ENCODE peak calls at places on chromosomes 3 and 15, in seven cellular contexts. W is AG09309, U is psoas muscle, K is uterus, Y is PC-3, P is A549, V is GM10248. H is an unnamed sample.

GRCh38 chr15:98501192-98501591 is 147.1 kb upstream of the IGF1R start:
- DNase-seq in U (no peak), W (no peak), K (no peak), Y (no peak), V (no peak), P (no peak), H (no peak)

GRCh38 chr3:12993022-12993622 is 80.1 kb downstream of the IQSEC1 start:
- DNase-seq in V (no peak), W (no peak), K (no peak), Y (peak; percentile 23), U (no peak), P (peak; percentile 37), H (no peak)

GRCh38 chr3:14555835-14556234 is 15.7 kb upstream of the GRIP2 start:
- DNase-seq in Y (no peak), U (peak; percentile 52), W (no peak), K (no peak), V (no peak), P (no peak), H (no peak)

GRCh38 chr3:27221264-27221932 is 147.8 kb downstream of the NEK10 start:
- DNase-seq in W (no peak), V (no peak), K (no peak), Y (no peak), U (no peak), P (no peak), H (no peak)

GRCh38 chr3:181103605-181104004 is 114.1 kb upstream of the DNAJC19 start:
- DNase-seq in W (no peak), U (no peak), Y (peak; percentile 50), V (no peak), K (no peak), P (no peak), H (no peak)

GRCh38 chr3:58434990-58435389 is 1.4 kb upstream of the PDHB start:
- DNase-seq in V (no peak), Y (peak; percentile 44), W (peak; percentile 57), P (no peak), K (no peak), U (no peak), H (no peak)

GRCh38 chr15:55060831-55061230 is 135.9 kb downstream of the RSL24D1 start:
- DNase-seq in P (no peak), V (no peak), K (no peak), U (no peak), Y (no peak), W (no peak), H (no peak)

GRCh38 chr3:122857019-122857418 is 62.1 kb downstream of the SLC49A4 start:
- DNase-seq in Y (no peak), K (no peak), U (no peak), V (peak; percentile 18), W (peak; percentile 31), P (no peak), H (no peak)

GRCh38 chr15:96162322-96162721 is 168.2 kb upstream of the NR2F2 start:
- DNase-seq in W (no peak), V (no peak), Y (no peak), U (no peak), P (no peak), K (no peak), H (no peak)

GRCh38 chr3:16633948-16634347 is 28.7 kb upstream of the DAZL start:
- DNase-seq in Y (no peak), K (no peak), U (no peak), W (no peak), V (peak; percentile 23), P (no peak), H (peak; percentile 25)

GRCh38 chr3:124202754-124203153 is 210.8 kb upstream of the ROPN1 start:
- DNase-seq in U (peak; percentile 55), W (no peak), V (no peak), K (peak; percentile 72), P (no peak), Y (no peak), H (no peak)

GRCh38 chr3:129490273-129490675 is 38.2 kb upstream of the RHO start:
- DNase-seq in U (peak; percentile 81), W (peak; percentile 84), P (peak; percentile 83), Y (peak; percentile 75), V (peak; percentile 83), K (peak; percentile 90), H (peak; percentile 79)

GRCh38 chr3:172224560-172225214 is 185.3 kb downstream of the FNDC3B start:
- DNase-seq in U (no peak), Y (no peak), P (no peak), K (no peak), W (no peak), V (no peak), H (no peak)

GRCh38 chr15:33810806-33811205 is 157.5 kb upstream of the CHRM5 start:
- DNase-seq in U (no peak), Y (no peak), W (no peak), K (no peak), V (no peak), P (no peak), H (no peak)

GRCh38 chr3:173502983-173503568 is 105.5 kb downstream of the NLGN1 start:
- DNase-seq in P (no peak), K (no peak), Y (no peak), W (peak; percentile 37), U (no peak), V (no peak), H (no peak)

GRCh38 chr3:193812791-193813505 is 219.9 kb downstream of the OPA1 start:
- DNase-seq in Y (no peak), V (no peak), U (no peak), W (no peak), P (no peak), K (no peak), H (no peak)

GRCh38 chr15:44633603-44634002 is 29.9 kb downstream of the SPG11 start:
- DNase-seq in U (no peak), Y (peak; percentile 26), P (no peak), V (no peak), W (peak; percentile 24), K (no peak), H (no peak)

GRCh38 chr15:101020945-101021344 is 101.8 kb downstream of the LRRK1 start:
- DNase-seq in U (no peak), V (no peak), K (peak; percentile 10), W (no peak), Y (no peak), P (no peak), H (no peak)

GRCh38 chr15:30985081-30985531 is 6.3 kb downstream of the MTMR10 start:
- DNase-seq in K (no peak), V (no peak), P (no peak), W (no peak), Y (no peak), U (no peak), H (no peak)

GRCh38 chr3:9669720-9670432 is 20.6 kb downstream of the MTMR14 start:
- DNase-seq in U (no peak), V (no peak), W (no peak), K (no peak), P (no peak), Y (no peak), H (no peak)

DNA sequence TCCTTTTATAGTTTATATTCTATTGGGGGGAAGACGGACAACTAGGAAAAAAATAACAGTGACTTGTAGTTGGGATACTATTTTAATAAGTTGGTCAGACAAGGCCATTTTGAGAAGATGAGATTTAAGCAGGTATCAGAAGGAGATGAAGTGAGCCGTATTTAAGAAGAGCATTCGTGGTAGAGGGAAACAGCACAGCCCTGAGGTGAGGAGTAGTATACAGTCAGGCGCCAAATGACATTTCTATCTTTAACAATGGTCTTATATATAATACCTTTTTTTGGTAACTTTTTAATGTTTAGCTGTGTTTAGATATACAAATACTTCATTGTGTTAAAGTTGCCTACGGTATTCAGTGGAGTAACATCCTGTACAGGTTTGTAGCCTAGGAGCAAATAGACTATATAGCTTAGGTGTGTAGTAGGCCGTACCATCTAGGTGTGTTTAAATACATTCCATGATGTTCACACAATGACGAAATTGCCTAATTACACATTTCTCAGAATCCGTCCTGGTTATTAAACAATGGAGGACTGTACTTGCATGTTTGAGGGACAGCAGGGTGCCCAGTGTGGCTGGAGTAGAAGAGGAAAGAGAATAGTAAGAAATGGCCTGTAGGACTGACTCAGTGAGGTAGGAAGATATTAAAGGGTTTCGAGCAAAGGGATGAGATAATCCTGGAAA is 1.6 kb downstream of the NKTR start:
- DNase-seq in W (no peak), K (no peak), Y (peak; percentile 35), P (no peak), V (no peak), U (no peak), H (no peak)
- TF ChIP-seq CTCF in W (peak; percentile 10), K (no peak), Y (peak; percentile 44), P (no peak), V (no peak), U (no peak), H (peak; percentile 5)

GRCh38 chr3:24496529-24497482 is 2.2 kb upstream of the THRB start:
- DNase-seq in V (no peak), W (peak; percentile 29), P (peak; percentile 81), U (peak; percentile 80), K (peak; percentile 84), Y (peak; percentile 68), H (peak; percentile 28)
- TF ChIP-seq CTCF in V (no peak), W (peak; percentile 66), P (peak; percentile 54), U (peak; percentile 56), K (peak; percentile 55), Y (peak; percentile 60), H (no peak)

GRCh38 chr15:63857459-63857856 is 23.7 kb upstream of the HERC1 start:
- DNase-seq in W (no peak), K (no peak), Y (no peak), V (no peak), U (no peak), P (no peak), H (no peak)
- TF ChIP-seq CTCF in W (no peak), K (no peak), Y (no peak), V (no peak), U (no peak), P (no peak), H (no peak)

GRCh38 chr15:48954538-48954937 is 9.2 kb downstream of the SHC4 start:
- DNase-seq in V (no peak), U (no peak), K (no peak), W (no peak), P (no peak), Y (peak; percentile 20), H (no peak)
- TF ChIP-seq CTCF in V (no peak), U (no peak), K (no peak), W (peak; percentile 16), P (no peak), Y (peak; percentile 17), H (no peak)

GRCh38 chr3:179837374-179837773 is 184.5 kb downstream of the USP13 start:
- DNase-seq in W (no peak), U (no peak), P (no peak), V (no peak), Y (no peak), K (no peak), H (no peak)
- TF ChIP-seq CTCF in W (no peak), U (no peak), P (no peak), V (no peak), Y (no peak), K (no peak), H (no peak)